ENCODE peak calls at places on chromosomes 11 and 22, in four cellular contexts. One of them, this sample, is unnamed.

GRCh38 chr22:23772315-23773246 is at the start of gene MMP11:
- DNase-seq in mesendoderm: peak
- DNase-seq in IMR-90: no peak
- DNase-seq in H1: no peak
- DNase-seq in this sample: peak

GRCh38 chr11:118068206-118068944 is 8.5 kb upstream of the TMPRSS4 start:
- DNase-seq in mesendoderm: peak
- DNase-seq in IMR-90: no peak
- DNase-seq in H1: no peak
- DNase-seq in this sample: peak

GRCh38 chr11:80937831-80938230 is 1497.0 kb upstream of the TENM4 start:
- DNase-seq in mesendoderm: peak
- DNase-seq in IMR-90: no peak
- DNase-seq in H1: no peak
- DNase-seq in this sample: no peak

GRCh38 chr11:112526699-112527410 is 266.2 kb upstream of the PLET1 start:
- DNase-seq in mesendoderm: peak
- DNase-seq in IMR-90: no peak
- DNase-seq in H1: no peak
- DNase-seq in this sample: no peak

GRCh38 chr11:70026726-70027125 is 51.4 kb upstream of the ANO1 start:
- DNase-seq in mesendoderm: no peak
- DNase-seq in IMR-90: no peak
- DNase-seq in H1: no peak
- DNase-seq in this sample: peak

GRCh38 chr11:117045196-117045595 is 53.0 kb downstream of the SIK3 start:
- DNase-seq in mesendoderm: no peak
- DNase-seq in IMR-90: peak
- DNase-seq in H1: no peak
- DNase-seq in this sample: no peak

GRCh38 chr11:94132152-94132558 is 3.5 kb downstream of the PANX1 start:
- DNase-seq in mesendoderm: peak
- DNase-seq in IMR-90: peak
- DNase-seq in H1: no peak
- DNase-seq in this sample: no peak

GRCh38 chr22:49406879-49407587 is 420.6 kb downstream of the BRD1 start:
- DNase-seq in mesendoderm: no peak
- DNase-seq in IMR-90: no peak
- DNase-seq in H1: no peak
- DNase-seq in this sample: no peak

GRCh38 chr11:75346912-75347647 is 4.4 kb downstream of the ARRB1 start:
- DNase-seq in mesendoderm: no peak
- DNase-seq in IMR-90: peak
- DNase-seq in H1: no peak
- DNase-seq in this sample: peak

GRCh38 chr11:71241721-71242259 is 10.6 kb downstream of the SHANK2 start:
- DNase-seq in mesendoderm: no peak
- DNase-seq in IMR-90: no peak
- DNase-seq in H1: no peak
- DNase-seq in this sample: peak

GRCh38 chr11:33263549-33263948 is 6.4 kb downstream of the HIPK3 start:
- DNase-seq in mesendoderm: no peak
- DNase-seq in IMR-90: no peak
- DNase-seq in H1: no peak
- DNase-seq in this sample: no peak

GRCh38 chr11:119342362-119343130 is 1.9 kb upstream of the C1QTNF5 start:
- DNase-seq in mesendoderm: no peak
- DNase-seq in IMR-90: no peak
- DNase-seq in H1: no peak
- DNase-seq in this sample: peak

GRCh38 chr11:6404341-6405038 is 14.2 kb downstream of the SMPD1 start:
- DNase-seq in mesendoderm: no peak
- DNase-seq in IMR-90: peak
- DNase-seq in H1: no peak
- DNase-seq in this sample: no peak

GRCh38 chr11:119592642-119593041 is 136.4 kb downstream of the NECTIN1 start:
- DNase-seq in mesendoderm: no peak
- DNase-seq in IMR-90: no peak
- DNase-seq in H1: no peak
- DNase-seq in this sample: no peak

GRCh38 chr11:108286956-108287355 is 64.1 kb downstream of the ATM start:
- DNase-seq in mesendoderm: no peak
- DNase-seq in IMR-90: no peak
- DNase-seq in H1: no peak
- DNase-seq in this sample: no peak

GRCh38 chr11:35752115-35752514 is 89.5 kb downstream of the TRIM44 start:
- DNase-seq in mesendoderm: peak
- DNase-seq in IMR-90: peak
- DNase-seq in H1: no peak
- DNase-seq in this sample: no peak

GRCh38 chr11:118699508-118700220 is 20.2 kb upstream of the TREH start:
- DNase-seq in mesendoderm: peak
- DNase-seq in IMR-90: no peak
- DNase-seq in H1: no peak
- DNase-seq in this sample: no peak

GRCh38 chr11:210122-210802 is 2.8 kb downstream of the RIC8A start:
- DNase-seq in mesendoderm: peak
- DNase-seq in IMR-90: peak
- DNase-seq in H1: no peak
- DNase-seq in this sample: no peak

GRCh38 chr11:58394195-58394594 is 12.5 kb downstream of the OR5B3 start:
- DNase-seq in mesendoderm: peak
- DNase-seq in IMR-90: peak
- DNase-seq in H1: no peak
- DNase-seq in this sample: no peak

GRCh38 chr11:64078294-64078693 is 42.6 kb downstream of the FLRT1 start:
- DNase-seq in mesendoderm: no peak
- DNase-seq in IMR-90: no peak
- DNase-seq in H1: no peak
- DNase-seq in this sample: no peak

GRCh38 chr22:39428597-39429071 is 28.2 kb upstream of the MGAT3 start:
- DNase-seq in mesendoderm: peak
- DNase-seq in IMR-90: no peak
- DNase-seq in H1: peak
- DNase-seq in this sample: peak

GRCh38 chr11:130712480-130712879 is 203.8 kb downstream of the SNX19 start:
- DNase-seq in mesendoderm: no peak
- DNase-seq in IMR-90: no peak
- DNase-seq in H1: no peak
- DNase-seq in this sample: no peak

GRCh38 chr11:13137778-13138400 is 128.8 kb downstream of the RASSF10 start:
- DNase-seq in mesendoderm: no peak
- DNase-seq in IMR-90: peak
- DNase-seq in H1: no peak
- DNase-seq in this sample: no peak

GRCh38 chr11:74687237-74688005 is 43.8 kb downstream of the CHRDL2 start:
- DNase-seq in mesendoderm: no peak
- DNase-seq in IMR-90: peak
- DNase-seq in H1: no peak
- DNase-seq in this sample: no peak

GRCh38 chr22:31323578-31324550 is 22.3 kb downstream of the PATZ1 start:
- DNase-seq in mesendoderm: no peak
- DNase-seq in IMR-90: no peak
- DNase-seq in H1: no peak
- DNase-seq in this sample: no peak

GRCh38 chr11:120013325-120014250 is 124.3 kb downstream of the TRIM29 start:
- DNase-seq in mesendoderm: peak
- DNase-seq in IMR-90: peak
- DNase-seq in H1: peak
- DNase-seq in this sample: peak

GRCh38 chr11:115501504-115501894 is 2.7 kb downstream of the CADM1 start:
- DNase-seq in mesendoderm: peak
- DNase-seq in IMR-90: no peak
- DNase-seq in H1: no peak
- DNase-seq in this sample: no peak

GRCh38 chr11:76564400-76564799 is 106.1 kb downstream of the LRRC32 start:
- DNase-seq in mesendoderm: no peak
- DNase-seq in IMR-90: no peak
- DNase-seq in H1: no peak
- DNase-seq in this sample: no peak

GRCh38 chr11:103210543-103210942 is 101.3 kb downstream of the DYNC2H1 start:
- DNase-seq in mesendoderm: no peak
- DNase-seq in IMR-90: peak
- DNase-seq in H1: no peak
- DNase-seq in this sample: no peak

DNA sequence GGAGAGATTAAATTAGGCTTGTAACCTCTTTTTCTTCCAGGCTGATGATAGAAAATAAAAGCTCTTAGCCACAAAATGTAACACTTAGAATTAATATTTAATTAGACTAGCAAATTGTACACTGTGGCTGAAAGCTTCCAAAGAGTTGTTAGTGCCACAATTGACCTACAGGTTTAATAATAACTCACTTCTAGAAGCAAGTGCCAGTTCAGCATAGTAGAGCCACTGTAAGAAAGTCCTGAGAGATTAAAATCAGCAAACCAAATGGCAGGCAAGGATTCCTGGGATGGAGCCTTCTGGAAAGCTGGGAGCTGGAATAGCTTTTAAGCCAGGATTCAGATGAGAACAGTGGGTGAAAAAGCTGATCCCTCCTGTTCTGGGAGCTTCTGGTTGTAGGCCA is 131.0 kb downstream of the ELP4 start:
- DNase-seq in mesendoderm: peak
- DNase-seq in IMR-90: no peak
- DNase-seq in H1: no peak
- DNase-seq in this sample: no peak
- H3K56ac ChIP-seq in mesendoderm: no peak
- H3K56ac ChIP-seq in IMR-90: no peak
- H3K56ac ChIP-seq in H1: no peak
- H3K56ac ChIP-seq in this sample: no peak

DNA sequence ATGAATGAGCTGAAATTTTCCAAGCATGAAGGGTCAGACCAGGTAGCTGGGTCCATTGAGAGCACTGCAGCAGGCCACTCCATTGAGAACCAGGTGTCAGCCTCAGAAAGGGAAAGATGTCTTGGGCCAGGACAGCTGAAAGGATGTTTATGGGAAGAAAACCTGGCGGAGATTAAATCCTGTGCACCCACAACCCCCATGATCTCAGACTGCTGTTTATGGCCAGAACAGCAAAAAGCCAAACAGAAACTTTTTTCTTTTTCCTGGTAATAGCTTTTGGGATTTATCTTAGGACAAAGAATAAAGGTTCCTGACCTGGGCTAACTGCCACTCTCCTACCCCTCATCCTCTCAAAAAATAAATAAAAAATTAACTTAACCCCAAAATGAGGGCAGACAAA is 612.4 kb downstream of the INSC start:
- DNase-seq in mesendoderm: no peak
- DNase-seq in IMR-90: no peak
- DNase-seq in H1: no peak
- DNase-seq in this sample: no peak
- H4K8ac ChIP-seq in mesendoderm: no peak
- H4K8ac ChIP-seq in IMR-90: no peak
- H4K8ac ChIP-seq in H1: no peak
- H4K8ac ChIP-seq in this sample: no peak

GRCh38 chr11:8963569-8964323 is 496 bp downstream of the TMEM9B start:
- DNase-seq in mesendoderm: peak
- DNase-seq in IMR-90: no peak
- DNase-seq in H1: peak
- DNase-seq in this sample: peak

GRCh38 chr11:8962827-8963226 is 1.4 kb downstream of the TMEM9B start:
- DNase-seq in mesendoderm: no peak
- DNase-seq in IMR-90: no peak
- DNase-seq in H1: no peak
- DNase-seq in this sample: no peak

GRCh38 chr11:8959546-8960166 is 4.6 kb downstream of the TMEM9B start:
- DNase-seq in mesendoderm: peak
- DNase-seq in IMR-90: peak
- DNase-seq in H1: peak
- DNase-seq in this sample: peak

GRCh38 chr11:8967159-8967558 is 2.9 kb upstream of the TMEM9B start:
- DNase-seq in mesendoderm: no peak
- DNase-seq in IMR-90: no peak
- DNase-seq in H1: no peak
- DNase-seq in this sample: no peak

DNA sequence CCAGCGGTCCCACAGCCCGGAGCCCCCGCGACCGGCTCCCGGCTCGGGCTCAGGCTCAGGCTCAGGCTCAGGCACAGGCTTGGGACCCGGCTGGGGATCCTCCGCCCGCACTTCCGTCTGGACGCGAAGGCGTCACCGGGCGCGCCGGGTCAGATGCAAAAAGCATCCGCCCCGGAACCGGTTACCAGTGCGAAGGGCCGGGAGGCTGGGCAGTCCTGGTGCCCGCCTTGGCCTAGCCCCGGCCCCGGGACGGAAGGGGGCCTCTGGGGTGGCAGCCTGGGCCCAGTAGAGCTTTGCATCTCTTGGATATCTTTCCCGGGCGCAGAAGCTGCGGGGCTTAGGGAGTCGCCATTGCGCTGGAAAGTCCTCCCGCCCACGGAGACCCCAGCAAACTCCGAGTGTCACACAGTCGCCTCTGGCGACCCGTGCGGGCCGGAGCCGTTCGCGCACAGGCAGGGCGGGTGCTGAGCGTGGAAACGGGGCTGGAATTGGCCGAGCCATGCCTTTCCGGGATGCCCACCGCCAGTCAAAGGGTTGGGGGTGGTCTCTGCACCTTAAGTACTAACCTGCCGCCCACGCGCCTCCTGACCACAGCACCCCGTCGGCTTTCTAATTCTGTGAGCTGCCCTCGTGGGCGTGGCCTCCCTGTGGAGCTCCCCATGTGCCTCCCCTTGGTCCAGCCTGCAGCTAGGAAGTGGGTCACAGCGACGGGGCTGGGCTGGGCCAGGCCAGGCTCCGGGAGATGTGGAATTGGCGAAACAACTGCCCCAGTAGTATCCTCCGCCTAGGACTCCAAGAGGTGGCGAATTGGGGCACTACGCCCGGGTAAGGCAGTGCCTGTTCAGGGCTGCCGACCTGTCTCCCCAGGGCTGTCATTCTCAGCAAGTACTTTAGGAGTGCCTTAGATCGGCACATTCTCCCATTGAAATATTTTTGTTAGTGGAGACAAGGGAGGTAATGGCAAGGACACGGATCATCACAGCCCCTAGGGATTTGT is at the start of gene TMEM9B:
- DNase-seq in mesendoderm: peak
- DNase-seq in IMR-90: peak
- DNase-seq in H1: peak
- DNase-seq in this sample: peak
- H3K56ac ChIP-seq in mesendoderm: peak
- H3K56ac ChIP-seq in IMR-90: peak
- H3K56ac ChIP-seq in H1: peak
- H3K56ac ChIP-seq in this sample: no peak

DNA sequence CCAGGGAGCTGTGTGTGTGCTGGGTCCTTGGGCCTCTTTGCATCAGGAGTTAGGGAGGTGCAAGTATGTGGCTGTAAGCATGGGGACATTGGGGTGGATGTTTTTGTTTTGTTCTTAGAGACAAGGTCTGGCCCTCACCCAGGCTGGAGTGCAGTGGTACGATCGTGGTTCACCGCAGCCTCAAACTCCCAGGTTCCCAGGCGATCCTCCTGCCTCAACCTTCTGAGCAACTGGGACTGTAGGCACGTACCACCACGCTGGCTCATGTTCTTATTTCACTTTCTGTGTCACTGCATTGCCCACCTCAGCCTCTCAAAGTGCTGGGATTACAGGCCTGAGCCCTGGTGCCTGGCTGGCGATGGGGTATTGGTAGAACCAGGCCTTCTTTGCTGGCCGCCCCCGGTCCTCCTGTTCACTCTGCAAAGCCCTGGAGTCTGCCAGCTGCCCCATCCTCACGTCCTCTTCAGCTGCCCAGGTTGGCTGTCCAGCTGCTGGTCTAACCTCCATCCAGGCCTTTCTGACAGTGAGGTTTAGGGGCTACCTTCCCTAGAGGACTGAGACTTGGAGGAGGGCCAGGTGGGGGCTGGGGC is 851 bp upstream of the GRAMD4 start:
- DNase-seq in mesendoderm: no peak
- DNase-seq in IMR-90: no peak
- DNase-seq in H1: no peak
- DNase-seq in this sample: no peak
- H4K8ac ChIP-seq in mesendoderm: no peak
- H4K8ac ChIP-seq in IMR-90: no peak
- H4K8ac ChIP-seq in H1: no peak
- H4K8ac ChIP-seq in this sample: no peak